ENCODE peak calls at places on chromosomes 7 and 10, in five cellular contexts. One of them, this sample, is unnamed.

GRCh38 chr7:2978403-2978802 is 65.3 kb downstream of the CARD11 start:
- DNase-seq in NCI-H1105: no peak
- DNase-seq in IMR-90: no peak
- DNase-seq in NCI-H460: no peak
- DNase-seq in left colon: peak
- DNase-seq in this sample: no peak

GRCh38 chr10:89369142-89370105 is 8.4 kb upstream of the IFIT1B start:
- DNase-seq in NCI-H1105: no peak
- DNase-seq in IMR-90: peak
- DNase-seq in left colon: no peak
- DNase-seq in NCI-H460: no peak
- DNase-seq in this sample: no peak

GRCh38 chr7:43302211-43302711 is 189.8 kb downstream of the HECW1 start:
- DNase-seq in NCI-H1105: no peak
- DNase-seq in IMR-90: peak
- DNase-seq in left colon: no peak
- DNase-seq in NCI-H460: no peak
- DNase-seq in this sample: no peak

GRCh38 chr10:97822261-97822687 is 27.4 kb upstream of the GOLGA7B start:
- DNase-seq in left colon: no peak
- DNase-seq in NCI-H1105: no peak
- DNase-seq in NCI-H460: no peak
- DNase-seq in IMR-90: no peak
- DNase-seq in this sample: no peak

GRCh38 chr7:5643280-5643679 is 138.2 kb downstream of the RNF216 start:
- DNase-seq in NCI-H460: no peak
- DNase-seq in NCI-H1105: no peak
- DNase-seq in left colon: no peak
- DNase-seq in IMR-90: no peak
- DNase-seq in this sample: no peak

GRCh38 chr10:125067764-125068163 is 92.6 kb downstream of the CTBP2 start:
- DNase-seq in left colon: no peak
- DNase-seq in NCI-H1105: no peak
- DNase-seq in IMR-90: no peak
- DNase-seq in NCI-H460: no peak
- DNase-seq in this sample: no peak

GRCh38 chr7:96933067-96933645 is 72.2 kb upstream of the DLX6 start:
- DNase-seq in NCI-H1105: no peak
- DNase-seq in left colon: no peak
- DNase-seq in IMR-90: no peak
- DNase-seq in NCI-H460: no peak
- DNase-seq in this sample: no peak

GRCh38 chr7:107236857-107237256 is 68.1 kb downstream of the HBP1 start:
- DNase-seq in NCI-H1105: no peak
- DNase-seq in IMR-90: peak
- DNase-seq in NCI-H460: no peak
- DNase-seq in left colon: no peak
- DNase-seq in this sample: no peak

GRCh38 chr7:16814987-16815386 is 10.2 kb upstream of the AGR2 start:
- DNase-seq in IMR-90: no peak
- DNase-seq in NCI-H460: no peak
- DNase-seq in NCI-H1105: no peak
- DNase-seq in left colon: peak
- DNase-seq in this sample: no peak

This sample was measured in anterior cingulate cortex.